ENCODE peak calls at places on chromosome 5, in six cellular contexts. T is spleen, A is transverse colon, E is uterus, L is GM12892, R is endothelial cell of umbilical vein. O is an unnamed sample.

GRCh38 chr5:16809816-16810502 is 126.1 kb downstream of the MYO10 start:
- DNase-seq in T (no peak), L (no peak), R (no peak), E (peak), A (peak), O (no peak)

GRCh38 chr5:174413520-174414314 is 310.7 kb upstream of the MSX2 start:
- DNase-seq in E (no peak), R (no peak), L (no peak), T (no peak), A (no peak), O (no peak)

GRCh38 chr5:93583799-93584530 is 943 bp downstream of the NR2F1 start:
- DNase-seq in E (peak), T (peak), L (no peak), R (peak), A (no peak), O (no peak)

GRCh38 chr5:1480217-1480616 is 35.0 kb upstream of the SLC6A3 start:
- DNase-seq in T (peak), E (no peak), L (no peak), R (no peak), A (peak), O (peak)

GRCh38 chr5:107513337-107514125 is 157.2 kb downstream of the EFNA5 start:
- DNase-seq in R (peak), L (no peak), T (no peak), E (no peak), A (no peak), O (no peak)

GRCh38 chr5:53438486-53439472 is 41.6 kb upstream of the FST start:
- DNase-seq in L (no peak), E (no peak), A (no peak), T (no peak), R (no peak), O (no peak)

GRCh38 chr5:10400411-10400810 is 41.3 kb upstream of the ROPN1L start:
- DNase-seq in L (no peak), A (no peak), R (no peak), T (no peak), E (no peak), O (no peak)

GRCh38 chr5:14272548-14273205 is 129.5 kb downstream of the TRIO start:
- DNase-seq in R (no peak), A (no peak), L (no peak), T (no peak), E (no peak), O (no peak)

GRCh38 chr5:150044334-150044681 is 42.0 kb downstream of the CSF1R start:
- DNase-seq in R (peak), T (no peak), A (no peak), E (no peak), L (no peak), O (no peak)

GRCh38 chr5:94725142-94725541 is 106.7 kb downstream of the SLF1 start:
- DNase-seq in E (no peak), R (no peak), A (no peak), T (no peak), L (no peak), O (no peak)

GRCh38 chr5:29960323-29960722 is 1233.2 kb upstream of the CDH6 start:
- DNase-seq in E (no peak), R (no peak), T (no peak), L (no peak), A (no peak), O (no peak)

GRCh38 chr5:57834829-57835554 is 352.4 kb upstream of the ACTBL2 start:
- DNase-seq in L (no peak), T (no peak), A (no peak), E (no peak), R (peak), O (no peak)

GRCh38 chr5:123874600-123875201 is 362.7 kb downstream of the CSNK1G3 start:
- DNase-seq in L (no peak), E (no peak), A (no peak), R (peak), T (no peak), O (no peak)

GRCh38 chr5:71832812-71833456 is 113.9 kb downstream of the CARTPT start:
- DNase-seq in L (no peak), E (no peak), A (no peak), R (no peak), T (no peak), O (no peak)

GRCh38 chr5:174533771-174534221 is 190.6 kb upstream of the MSX2 start:
- DNase-seq in R (no peak), T (no peak), A (no peak), E (no peak), L (no peak), O (no peak)

GRCh38 chr5:149646564-149646963 is 65.3 kb downstream of the ARHGEF37 start:
- DNase-seq in T (no peak), A (no peak), L (no peak), R (no peak), E (no peak), O (no peak)

GRCh38 chr5:432201-432927 is 10.6 kb upstream of the EXOC3 start:
- DNase-seq in R (no peak), T (peak), E (no peak), A (no peak), L (no peak), O (no peak)

GRCh38 chr5:32017638-32018429 is 156.3 kb downstream of the GOLPH3 start:
- DNase-seq in E (peak), A (no peak), R (no peak), L (no peak), T (peak), O (no peak)

GRCh38 chr5:32422697-32423096 is 21.8 kb downstream of the ZFR start:
- DNase-seq in A (no peak), T (no peak), E (no peak), R (no peak), L (no peak), O (no peak)

GRCh38 chr5:120152472-120152871 is 311.6 kb upstream of the PRR16 start:
- DNase-seq in R (peak), L (no peak), A (no peak), T (no peak), E (no peak), O (no peak)

DNA sequence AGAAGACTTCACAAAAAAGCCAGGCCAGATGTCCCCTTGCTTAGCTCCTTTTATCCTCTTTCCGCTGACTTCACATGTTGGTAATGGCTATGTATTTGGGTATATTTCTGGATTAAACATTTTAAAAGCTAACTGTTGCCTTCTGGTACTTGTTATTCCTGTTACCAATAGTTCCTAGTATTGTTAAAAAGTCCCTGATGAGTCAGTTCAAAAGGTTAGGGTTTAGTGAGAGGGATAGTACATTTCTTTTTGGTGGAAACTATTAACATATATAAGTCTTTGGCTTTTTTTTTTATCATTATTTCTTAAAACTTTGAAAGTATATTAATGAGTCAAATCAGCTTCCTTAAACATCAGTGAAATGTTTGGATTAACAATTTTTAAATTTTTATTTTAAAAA is 103.3 kb upstream of the ELL2 start:
- DNase-seq in L (no peak), R (peak), E (no peak), T (no peak), A (no peak), O (no peak)
- TF ChIP-seq POLR2A in L (no peak), R (no peak), E (no peak), T (no peak), A (no peak), O (no peak)

GRCh38 chr5:37791321-37791720 is 48.5 kb downstream of the GDNF start:
- DNase-seq in A (no peak), E (no peak), L (no peak), T (no peak), R (no peak), O (no peak)

GRCh38 chr5:37787742-37788141 is 52.1 kb downstream of the GDNF start:
- DNase-seq in L (no peak), R (no peak), T (no peak), A (no peak), E (no peak), O (no peak)

GRCh38 chr5:37789991-37790390 is 49.9 kb downstream of the GDNF start:
- DNase-seq in A (no peak), R (no peak), T (no peak), E (no peak), L (no peak), O (no peak)

GRCh38 chr5:37792976-37793328 is 46.9 kb downstream of the GDNF start:
- DNase-seq in R (no peak), A (no peak), L (no peak), E (no peak), T (no peak), O (no peak)
- TF ChIP-seq POLR2A in R (no peak), A (no peak), L (no peak), E (no peak), T (no peak), O (no peak)

DNA sequence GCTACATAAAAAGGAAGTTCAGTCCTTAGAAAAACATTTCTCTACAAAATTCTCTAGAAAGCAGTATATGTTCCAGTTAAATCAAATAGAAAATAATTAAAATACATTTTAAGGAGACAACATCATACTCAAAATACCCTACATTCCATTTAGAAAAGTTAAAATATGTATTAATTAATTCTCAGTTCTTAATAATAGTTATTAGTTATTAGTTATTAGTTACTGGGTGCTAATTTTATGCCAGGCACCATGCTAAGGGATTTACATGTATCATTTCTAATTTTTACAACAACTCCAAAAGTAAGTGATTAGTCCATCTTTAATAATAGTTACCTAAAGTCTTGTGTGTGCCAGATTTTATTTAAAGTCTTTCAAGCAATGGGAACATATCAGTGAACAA is 38.0 kb downstream of the FAM114A2 start:
- DNase-seq in E (no peak), T (no peak), R (no peak), A (no peak), L (no peak), O (no peak)
- TF ChIP-seq POLR2A in E (no peak), T (no peak), R (no peak), A (no peak), L (no peak), O (no peak)

GRCh38 chr5:35195472-35195852 is 34.8 kb downstream of the PRLR start:
- DNase-seq in R (no peak), L (no peak), E (no peak), T (no peak), A (no peak), O (no peak)
- TF ChIP-seq POLR2A in R (no peak), L (no peak), E (no peak), T (no peak), A (no peak), O (no peak)